ENCODE peak calls at places on chromosomes 12 and 14, in eight cellular contexts. A is ELF-1; F is GM12891; W is hippocampal formation; E is stimulated activated CD8-positive, alpha-beta memory T cell treated with anti-CD3 and anti-CD28 coated beads, Interleukin-7, amount 100 ng/mL, for 1 hour; O is T-helper 2 cell; B is naive thymus-derived CD8-positive, alpha-beta T cell; J is NCI-H1105. V is an unnamed sample.

GRCh38 chr12:12671850-12672660 is 23.9 kb downstream of the GPR19 start:
- DNase-seq in E (no peak), F (no peak), A (no peak), J (no peak), B (no peak), W (no peak), O (no peak), V (no peak)

GRCh38 chr12:4908694-4909396 is 860 bp upstream of the KCNA1 start:
- DNase-seq in A (peak; percentile 95), F (peak; percentile 35), E (no peak), J (peak; percentile 71), O (no peak), W (peak; percentile 18), B (peak; percentile 3), V (peak; percentile 92)

GRCh38 chr14:59483360-59483759 is 848 bp downstream of the L3HYPDH start:
- DNase-seq in F (no peak), B (no peak), W (no peak), J (no peak), O (no peak), A (no peak), E (no peak), V (no peak)

GRCh38 chr12:109482894-109483293 is 5.5 kb downstream of the UBE3B start:
- DNase-seq in B (no peak), E (no peak), W (no peak), A (no peak), F (no peak), O (no peak), J (no peak), V (no peak)

GRCh38 chr12:132593938-132594358 is 16.4 kb downstream of the LRCOL1 start:
- DNase-seq in W (peak; percentile 82), B (no peak), E (no peak), A (peak; percentile 90), O (no peak), F (no peak), J (no peak), V (peak; percentile 91)

GRCh38 chr12:74415633-74416032 is 122.0 kb upstream of the ATXN7L3B start:
- DNase-seq in A (no peak), O (no peak), E (no peak), J (no peak), W (peak; percentile 41), F (no peak), B (no peak), V (peak; percentile 27)

GRCh38 chr12:10967409-10967808 is 19.3 kb downstream of the TAS2R50 start:
- DNase-seq in B (no peak), W (no peak), O (no peak), F (no peak), J (no peak), A (no peak), E (no peak), V (no peak)

GRCh38 chr12:112122823-112123690 is 2.3 kb upstream of the TRAFD1 start:
- DNase-seq in E (no peak), J (no peak), A (no peak), W (no peak), O (no peak), F (no peak), B (no peak), V (no peak)

GRCh38 chr12:54413284-54414190 is 5.5 kb downstream of the ITGA5 start:
- DNase-seq in O (peak; percentile 71), W (peak; percentile 12), F (peak; percentile 59), E (peak; percentile 62), J (no peak), B (peak; percentile 89), A (no peak), V (no peak)

GRCh38 chr12:130752692-130753230 is 36.7 kb upstream of the RIMBP2 start:
- DNase-seq in F (no peak), E (no peak), O (no peak), B (no peak), W (no peak), A (peak; percentile 82), J (no peak), V (peak; percentile 63)

GRCh38 chr14:67557656-67558055 is 24.6 kb downstream of the PLEKHH1 start:
- DNase-seq in E (no peak), A (no peak), F (no peak), W (no peak), O (no peak), B (no peak), J (no peak), V (no peak)

GRCh38 chr12:53174881-53175491 is 5.5 kb upstream of the ZNF740 start:
- DNase-seq in O (no peak), J (no peak), A (peak; percentile 97), W (no peak), B (no peak), E (no peak), F (no peak), V (peak; percentile 78)

GRCh38 chr14:68124885-68125731 is 305.5 kb downstream of the RAD51B start:
- DNase-seq in E (no peak), J (no peak), F (no peak), A (no peak), O (no peak), W (no peak), B (no peak), V (no peak)

GRCh38 chr12:108734200-108734906 is 3.0 kb upstream of the CORO1C start:
- DNase-seq in J (no peak), A (peak; percentile 32), W (no peak), B (no peak), E (no peak), F (no peak), O (no peak), V (no peak)

GRCh38 chr14:34302654-34303053 is 159.4 kb downstream of the SPTSSA start:
- DNase-seq in J (peak; percentile 81), B (no peak), E (no peak), A (no peak), O (no peak), W (no peak), F (no peak), V (no peak)

GRCh38 chr12:121812921-121813896 is 9.4 kb downstream of the SETD1B start:
- DNase-seq in B (no peak), J (no peak), E (no peak), W (no peak), F (no peak), A (no peak), O (no peak), V (no peak)

GRCh38 chr14:98446508-98446907 is 825.5 kb downstream of the BCL11B start:
- DNase-seq in A (no peak), F (no peak), W (no peak), J (no peak), B (no peak), O (no peak), E (no peak), V (no peak)

GRCh38 chr12:53451661-53452158 is at the start of gene PCBP2:
- DNase-seq in W (peak; percentile 100), B (peak; percentile 98), E (peak; percentile 91), J (peak; percentile 91), O (peak; percentile 97), F (peak; percentile 95), A (peak; percentile 99), V (peak; percentile 95)

GRCh38 chr14:52694761-52695480 is 437 bp downstream of the ERO1A start:
- DNase-seq in F (peak; percentile 24), O (peak; percentile 46), J (peak; percentile 61), B (peak; percentile 74), A (peak; percentile 62), E (peak; percentile 39), W (no peak), V (peak; percentile 17)

GRCh38 chr14:54685286-54685845 is 118.4 kb downstream of the SAMD4A start:
- DNase-seq in J (no peak), E (no peak), A (no peak), F (no peak), O (no peak), W (no peak), B (no peak), V (no peak)

GRCh38 chr14:96251656-96252155 is 4.3 kb upstream of the BDKRB1 start:
- DNase-seq in F (no peak), E (no peak), B (no peak), A (no peak), O (no peak), W (no peak), J (no peak), V (no peak)

GRCh38 chr14:23114669-23115491 is 4.2 kb downstream of the CEBPE start:
- DNase-seq in W (no peak), E (no peak), J (no peak), O (no peak), B (no peak), F (no peak), A (no peak), V (no peak)

GRCh38 chr12:1252758-1253157 is 261.7 kb downstream of the ERC1 start:
- DNase-seq in O (no peak), F (no peak), E (no peak), J (no peak), A (no peak), B (no peak), W (no peak), V (no peak)

GRCh38 chr14:57939084-57939483 is 73.2 kb upstream of the SLC35F4 start:
- DNase-seq in J (no peak), B (no peak), F (no peak), W (no peak), A (no peak), O (no peak), E (no peak), V (no peak)

GRCh38 chr12:57904848-57905811 is 36.2 kb upstream of the ATP23 start:
- DNase-seq in A (peak; percentile 95), O (peak; percentile 69), E (peak; percentile 77), W (peak; percentile 86), J (peak; percentile 77), B (peak; percentile 82), F (no peak), V (peak; percentile 88)